ENCODE peak calls at places on chromosome 21, in four cellular contexts. U is psoas muscle, J is GM23338, N is body of pancreas. M is an unnamed sample. For H3K36me3, the result is how much of the 10 kb centered on the place peaks cover.

GRCh38 chr21:46116846-46117585 is 19.1 kb downstream of the COL6A2 start:
- DNase-seq in U (no peak), J (no peak), N (peak), M (no peak)

GRCh38 chr21:41302976-41303375 is 13.6 kb upstream of the FAM3B start:
- DNase-seq in U (no peak), J (no peak), N (no peak), M (no peak)

GRCh38 chr21:42056996-42057689 is 14.0 kb upstream of the UMODL1 start:
- DNase-seq in U (peak), J (peak), N (peak), M (no peak)

GRCh38 chr21:42671778-42672593 is 18.6 kb downstream of the PDE9A start:
- DNase-seq in U (no peak), J (no peak), N (no peak), M (no peak)

GRCh38 chr21:23639726-23640125 is 1967.6 kb downstream of the MRPL39 start:
- DNase-seq in U (no peak), J (no peak), N (no peak), M (no peak)

GRCh38 chr21:16605588-16605987 is 875.8 kb downstream of the USP25 start:
- DNase-seq in U (no peak), J (peak), N (no peak), M (no peak)

GRCh38 chr21:33618407-33618806 is 23.1 kb downstream of the CRYZL1 start:
- DNase-seq in U (no peak), J (peak), N (no peak), M (no peak)

GRCh38 chr21:19510057-19510456 is 1106.5 kb upstream of the TMPRSS15 start:
- DNase-seq in U (no peak), J (no peak), N (no peak), M (no peak)

GRCh38 chr21:36509966-36510742 is 30.2 kb upstream of the CLDN14 start:
- DNase-seq in U (no peak), J (no peak), N (peak), M (no peak)

GRCh38 chr21:46634966-46635323 is 529 bp upstream of the PRMT2 start:
- DNase-seq in U (no peak), J (peak), N (no peak), M (no peak)

GRCh38 chr21:41482321-41482720 is 25.6 kb downstream of the TMPRSS2 start:
- DNase-seq in U (no peak), J (no peak), N (no peak), M (no peak)

GRCh38 chr21:17925900-17926299 is 106.7 kb upstream of the C21orf91 start:
- DNase-seq in U (no peak), J (peak), N (no peak), M (no peak)

GRCh38 chr21:29144736-29145353 is 14.4 kb downstream of the MAP3K7CL start:
- DNase-seq in U (no peak), J (no peak), N (no peak), M (no peak)

GRCh38 chr21:46557469-46557868 is 47.4 kb downstream of the S100B start:
- DNase-seq in U (no peak), J (no peak), N (no peak), M (no peak)

GRCh38 chr21:39676054-39676771 is 63.5 kb downstream of the B3GALT5 start:
- DNase-seq in U (no peak), J (no peak), N (peak), M (no peak)

GRCh38 chr21:36762636-36763035 is 63.7 kb downstream of the SIM2 start:
- DNase-seq in U (no peak), J (no peak), N (no peak), M (no peak)

GRCh38 chr21:36188081-36188681 is 31.6 kb downstream of the DOP1B start:
- DNase-seq in U (no peak), J (no peak), N (peak), M (no peak)

GRCh38 chr21:46128983-46129571 is 26.3 kb downstream of the FTCD start:
- DNase-seq in U (peak), J (no peak), N (no peak), M (no peak)

GRCh38 chr21:15604424-15604823 is 125.4 kb upstream of the USP25 start:
- DNase-seq in U (no peak), J (peak), N (no peak), M (no peak)

GRCh38 chr21:15204140-15204774 is 139.5 kb upstream of the NRIP1 start:
- DNase-seq in U (no peak), J (no peak), N (no peak), M (no peak)

GRCh38 chr21:31218830-31219608 is 125.0 kb downstream of the TIAM1 start:
- DNase-seq in U (peak), J (no peak), N (no peak), M (no peak)

GRCh38 chr21:42513985-42514882 is 582 bp downstream of the SLC37A1 start:
- DNase-seq in U (peak), J (peak), N (peak), M (no peak)

GRCh38 chr21:19340303-19340702 is 936.7 kb upstream of the TMPRSS15 start:
- DNase-seq in U (no peak), J (peak), N (no peak), M (no peak)

GRCh38 chr21:28906236-28906635 is 86.4 kb downstream of the LTN1 start:
- DNase-seq in U (no peak), J (no peak), N (no peak), M (no peak)

GRCh38 chr21:29524055-29524454 is 225.3 kb downstream of the BACH1 start:
- DNase-seq in U (no peak), J (no peak), N (no peak), M (no peak)

GRCh38 chr21:43211085-43212071 is 42.6 kb downstream of the CRYAA start:
- DNase-seq in U (peak), J (peak), N (peak), M (no peak)

GRCh38 chr21:16073571-16073970 is 343.8 kb downstream of the USP25 start:
- DNase-seq in U (no peak), J (no peak), N (no peak), M (no peak)

GRCh38 chr21:34877485-34878128 is 171.5 kb downstream of the RUNX1 start:
- DNase-seq in U (no peak), J (no peak), N (peak), M (no peak)
- H3K36me3 ChIP-seq in U (half or more), J (under half), N (under half), M (under half)

GRCh38 chr21:32507342-32507919 is 77.9 kb downstream of the TCP10L start:
- DNase-seq in U (no peak), J (no peak), N (no peak), M (no peak)
- H3K36me3 ChIP-seq in U (under half), J (under half), N (under half), M (under half)

DNA sequence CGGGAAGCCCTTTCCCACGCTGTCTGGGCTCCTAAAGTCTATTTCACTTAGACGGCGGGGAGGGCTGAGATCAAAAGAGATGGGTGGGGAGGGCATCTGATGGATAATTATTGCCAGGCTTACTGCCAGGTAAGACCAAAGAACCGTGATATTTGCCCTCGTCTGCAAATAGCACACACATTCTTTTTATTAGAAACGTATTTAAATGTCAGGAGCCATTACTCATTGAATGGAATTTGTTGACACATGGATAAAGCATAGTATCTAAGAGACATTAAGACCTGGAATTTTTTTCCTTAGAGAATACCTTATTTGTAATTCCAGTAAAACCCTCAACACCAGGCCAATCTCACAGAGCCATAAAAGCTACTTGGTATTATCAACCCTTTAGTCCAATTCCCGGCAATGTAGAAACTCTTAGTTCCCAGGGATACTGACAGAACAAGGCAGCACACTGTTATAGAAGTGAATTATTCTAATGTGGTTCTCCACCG is 10.7 kb downstream of the URB1 start:
- DNase-seq in U (no peak), J (no peak), N (no peak), M (no peak)
- H3K36me3 ChIP-seq in U (half or more), J (under half), N (under half), M (under half)

GRCh38 chr21:25984538-25984937 is 186.0 kb downstream of the APP start:
- DNase-seq in U (no peak), J (no peak), N (no peak), M (no peak)
- H3K36me3 ChIP-seq in U (under half), J (under half), N (under half), M (under half)

DNA sequence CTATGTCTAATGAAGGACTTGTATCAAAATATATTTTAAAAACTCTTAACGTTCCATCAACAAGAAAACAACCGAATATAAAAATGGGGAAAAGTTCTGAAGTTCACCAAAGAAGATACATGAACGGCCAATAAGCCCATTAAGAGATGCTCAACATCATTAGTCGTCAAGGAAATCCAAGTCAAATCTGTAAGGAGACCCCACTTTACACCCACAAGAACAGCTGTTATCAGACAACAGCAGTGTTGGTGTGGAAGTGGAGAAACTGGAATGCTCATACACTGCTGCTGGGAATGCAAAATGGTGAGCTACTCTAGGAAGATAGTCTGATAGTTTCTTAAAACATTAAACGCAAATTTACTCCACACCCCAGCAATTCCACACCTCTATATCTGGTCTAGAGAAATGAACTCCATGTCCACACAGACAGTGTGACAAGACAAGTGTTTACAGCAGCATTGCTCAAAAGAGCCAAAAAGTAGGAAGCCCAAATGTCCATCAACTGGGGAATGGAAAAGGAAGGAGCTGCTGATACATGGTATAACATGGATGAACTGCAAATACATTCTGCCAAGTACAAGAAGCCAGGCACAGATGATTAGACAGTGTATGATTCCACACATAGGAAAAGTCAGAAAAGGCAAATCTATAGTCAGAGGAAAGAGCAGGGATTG is 18.5 kb downstream of the UBE2G2 start:
- DNase-seq in U (no peak), J (no peak), N (no peak), M (no peak)
- H3K36me3 ChIP-seq in U (under half), J (under half), N (under half), M (under half)